ENCODE peak calls at places on chromosomes 16 and 17, in seven cellular contexts. D is fibroblast of mammary gland, V is endothelial cell, K is pancreas, R is RWPE1, I is heart right ventricle, J is MM.1S. Y is an unnamed sample.
A peak's percentile ranks its signal among the peaks of the same experiment; 100 is the strongest.

GRCh38 chr17:10192963-10193362 is 5.4 kb downstream of the GAS7 start:
- DNase-seq in R (no peak), D (peak; percentile 84), I (no peak), J (no peak), K (no peak), V (no peak), Y (peak; percentile 95)

GRCh38 chr17:38731526-38732294 is 1.6 kb downstream of the CISD3 start:
- DNase-seq in V (no peak), I (no peak), R (no peak), D (no peak), K (no peak), J (no peak), Y (no peak)

GRCh38 chr17:8120520-8121443 is 2.5 kb upstream of the ALOXE3 start:
- DNase-seq in J (peak; percentile 89), R (peak; percentile 83), D (peak; percentile 79), I (peak; percentile 56), K (peak; percentile 84), V (peak; percentile 71), Y (peak; percentile 69)

GRCh38 chr17:8470447-8471047 is 34.9 kb downstream of the NDEL1 start:
- DNase-seq in I (peak; percentile 48), J (no peak), R (peak; percentile 24), D (peak; percentile 52), V (no peak), K (no peak), Y (no peak)

GRCh38 chr16:69073181-69073669 is 32.2 kb upstream of the HAS3 start:
- DNase-seq in V (no peak), K (peak; percentile 18), R (peak; percentile 88), D (peak; percentile 93), I (no peak), J (no peak), Y (peak; percentile 68)

GRCh38 chr17:19009970-19010369 is 5.4 kb upstream of the FAM83G start:
- DNase-seq in J (no peak), K (no peak), V (no peak), I (no peak), D (no peak), R (no peak), Y (no peak)

GRCh38 chr17:82058855-82059249 is 6.8 kb downstream of the DUS1L start:
- DNase-seq in K (no peak), D (no peak), R (no peak), I (no peak), V (no peak), J (no peak), Y (no peak)

GRCh38 chr16:50741225-50741807 is 570 bp upstream of the CYLD start:
- DNase-seq in V (no peak), I (peak; percentile 27), K (peak; percentile 64), R (peak; percentile 25), D (peak; percentile 49), J (no peak), Y (no peak)

GRCh38 chr17:32672701-32673100 is 185.9 kb downstream of the CDK5R1 start:
- DNase-seq in D (no peak), R (no peak), I (no peak), K (no peak), V (no peak), J (no peak), Y (no peak)

GRCh38 chr17:75130632-75131277 is 787 bp downstream of the NT5C start:
- DNase-seq in K (peak; percentile 70), I (peak; percentile 24), D (peak; percentile 52), V (peak; percentile 61), R (peak; percentile 54), J (no peak), Y (peak; percentile 50)

GRCh38 chr17:7720125-7720524 is 2.6 kb downstream of the DNAH2 start:
- DNase-seq in K (no peak), D (no peak), J (no peak), R (no peak), I (no peak), V (no peak), Y (no peak)

GRCh38 chr17:50866950-50867855 is 1.0 kb upstream of the TOB1 start:
- DNase-seq in D (peak; percentile 94), K (peak; percentile 88), I (peak; percentile 97), R (peak; percentile 98), V (peak; percentile 83), J (peak; percentile 95), Y (peak; percentile 86)

GRCh38 chr17:76414334-76415295 is 30.2 kb downstream of the SPHK1 start:
- DNase-seq in J (no peak), D (peak; percentile 45), V (no peak), K (peak; percentile 78), R (no peak), I (peak; percentile 80), Y (peak; percentile 68)

GRCh38 chr16:26645629-26646028 is 421.1 kb upstream of the C16orf82 start:
- DNase-seq in V (peak; percentile 58), K (peak; percentile 66), I (no peak), R (no peak), J (no peak), D (no peak), Y (no peak)

GRCh38 chr17:28892024-28892423 is 5.5 kb downstream of the FLOT2 start:
- DNase-seq in V (no peak), I (no peak), R (no peak), K (no peak), D (no peak), J (no peak), Y (no peak)

GRCh38 chr17:77802811-77803220 is 155.7 kb upstream of the TNRC6C start:
- DNase-seq in D (no peak), J (no peak), K (no peak), R (no peak), V (peak; percentile 34), I (peak; percentile 55), Y (no peak)

GRCh38 chr16:3095869-3096268 is 3.2 kb downstream of the ZSCAN10 start:
- DNase-seq in J (peak; percentile 70), V (no peak), D (peak; percentile 24), I (peak; percentile 34), K (no peak), R (no peak), Y (no peak)

GRCh38 chr16:31331141-31331764 is 23.7 kb upstream of the ITGAX start:
- DNase-seq in R (no peak), I (no peak), D (no peak), V (no peak), K (no peak), J (no peak), Y (no peak)

GRCh38 chr16:51524555-51525373 is 373.7 kb upstream of the SALL1 start:
- DNase-seq in J (no peak), D (peak; percentile 88), V (no peak), R (peak; percentile 16), I (no peak), K (no peak), Y (peak; percentile 82)

GRCh38 chr16:17312100-17312732 is 158.5 kb downstream of the XYLT1 start:
- DNase-seq in R (peak; percentile 64), D (no peak), V (no peak), K (peak; percentile 65), I (no peak), J (no peak), Y (no peak)

GRCh38 chr17:58318065-58318481 is 10.5 kb downstream of the TSPOAP1 start:
- DNase-seq in K (peak; percentile 43), V (no peak), I (no peak), R (no peak), J (no peak), D (no peak), Y (no peak)

GRCh38 chr17:3681565-3681964 is 13.0 kb downstream of the EMC6 start:
- DNase-seq in K (no peak), V (no peak), D (no peak), J (peak; percentile 1), I (no peak), R (no peak), Y (no peak)

GRCh38 chr17:81565231-81565630 is 13.1 kb upstream of the FAAP100 start:
- DNase-seq in J (no peak), D (no peak), I (no peak), V (no peak), K (no peak), R (no peak), Y (no peak)

GRCh38 chr17:43040655-43041054 is 15.6 kb downstream of the RND2 start:
- DNase-seq in J (no peak), V (no peak), D (no peak), K (no peak), I (no peak), R (no peak), Y (no peak)

GRCh38 chr16:49603956-49604355 is 230.4 kb downstream of the C16orf78 start:
- DNase-seq in J (no peak), V (no peak), K (no peak), D (no peak), I (no peak), R (no peak), Y (no peak)

GRCh38 chr17:80559688-80560290 is 15.2 kb downstream of the RPTOR start:
- DNase-seq in J (no peak), R (no peak), I (no peak), D (peak; percentile 64), V (no peak), K (no peak), Y (peak; percentile 25)

GRCh38 chr17:297758-298157 is 54.8 kb downstream of the RPH3AL start:
- DNase-seq in D (no peak), K (peak; percentile 39), R (no peak), I (no peak), V (no peak), J (no peak), Y (no peak)
- TF ChIP-seq CTCF in D (no peak), K (no peak), R (no peak), I (no peak), V (no peak), J (no peak), Y (no peak)

GRCh38 chr17:17811381-17812210 is 25.2 kb downstream of the SREBF1 start:
- DNase-seq in I (no peak), R (no peak), J (no peak), V (no peak), D (no peak), K (no peak), Y (no peak)
- TF ChIP-seq CTCF in I (no peak), R (no peak), J (no peak), V (no peak), D (no peak), K (no peak), Y (no peak)

GRCh38 chr16:66471696-66472393 is 44.8 kb downstream of the BEAN1 start:
- DNase-seq in I (no peak), V (no peak), D (no peak), J (no peak), R (no peak), K (no peak), Y (no peak)
- TF ChIP-seq CTCF in I (no peak), V (no peak), D (no peak), J (no peak), R (no peak), K (no peak), Y (no peak)

DNA sequence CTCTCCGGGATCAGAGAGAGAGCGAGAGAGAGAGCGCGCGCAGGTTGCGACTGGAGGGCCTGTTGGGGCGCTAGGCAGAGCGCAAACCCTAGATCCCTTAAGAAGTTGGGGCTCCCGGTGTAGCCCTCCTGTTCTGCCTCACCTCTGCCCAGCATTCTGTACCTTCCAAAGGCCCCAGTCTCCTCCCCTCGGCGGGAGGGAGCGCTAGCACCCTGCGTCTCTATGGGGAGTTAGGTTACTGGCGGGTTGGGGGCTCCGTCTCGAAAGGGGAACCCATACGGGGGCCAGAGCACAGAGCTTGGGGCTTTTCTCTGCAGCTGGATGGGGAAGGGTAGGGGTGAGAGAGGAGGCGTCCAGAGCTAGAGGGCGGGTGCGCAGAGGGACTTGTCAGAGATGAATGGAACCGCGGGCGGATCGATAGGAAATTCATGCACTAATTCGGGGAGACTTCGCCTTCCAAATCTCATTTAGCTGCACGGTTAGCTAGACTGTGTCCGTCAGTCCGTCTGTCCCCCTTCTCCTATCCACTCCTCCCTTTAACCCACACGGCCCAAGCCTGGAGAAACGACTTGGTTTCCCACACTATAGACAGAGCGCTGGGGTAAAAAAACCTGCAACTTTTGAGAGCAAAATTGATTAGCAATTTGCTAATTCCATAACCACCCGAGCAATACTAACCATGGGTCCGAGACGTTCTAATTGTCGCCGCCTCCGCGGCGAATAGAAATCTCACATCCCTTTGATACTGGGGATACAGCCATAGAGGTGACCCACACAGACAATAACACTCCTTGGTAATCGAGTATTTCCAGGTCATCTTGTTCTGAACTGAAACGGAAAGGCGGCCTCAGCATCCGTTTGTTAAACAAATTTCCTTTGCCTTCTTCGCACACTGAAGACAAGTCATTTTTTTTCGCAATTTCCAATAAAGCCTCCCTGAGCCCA is 738 bp upstream of the HOXB4 start:
- DNase-seq in R (no peak), J (no peak), I (no peak), K (no peak), D (no peak), V (no peak), Y (no peak)
- TF ChIP-seq CTCF in R (no peak), J (no peak), I (no peak), K (no peak), D (no peak), V (no peak), Y (no peak)